ENCODE peak calls at places on chromosomes 2 and 18, in four cellular contexts. P, W, G and V are unnamed samples.
A peak's percentile ranks its signal among the peaks of the same experiment; 100 is the strongest.

GRCh38 chr18:36456622-36457021 is 159.1 kb downstream of the FHOD3 start:
- DNase-seq in G (no peak), P (no peak), W (no peak), V (no peak)

GRCh38 chr2:36074008-36074407 is 281.6 kb upstream of the CRIM1 start:
- DNase-seq in G (no peak), P (no peak), W (no peak), V (no peak)

GRCh38 chr2:96662360-96662759 is 19.8 kb downstream of the FER1L5 start:
- DNase-seq in P (no peak), W (no peak), G (no peak), V (no peak)

GRCh38 chr2:170822885-170823799 is 6.5 kb downstream of the GAD1 start:
- DNase-seq in W (no peak), G (peak; percentile 73), P (no peak), V (no peak)

GRCh38 chr2:54564439-54564838 is 108.3 kb downstream of the SPTBN1 start:
- DNase-seq in G (no peak), W (no peak), P (no peak), V (no peak)

GRCh38 chr2:129923265-129924141 is 56.0 kb upstream of the RAB6C start:
- DNase-seq in W (peak; percentile 43), P (peak; percentile 51), G (peak; percentile 39), V (peak; percentile 3)

GRCh38 chr2:1651131-1652066 is 92.9 kb downstream of the PXDN start:
- DNase-seq in P (peak; percentile 44), W (no peak), G (no peak), V (no peak)

GRCh38 chr18:63182861-63183260 is 136.7 kb downstream of the BCL2 start:
- DNase-seq in P (no peak), W (no peak), G (no peak), V (no peak)

GRCh38 chr2:126518206-126518605 is 137.8 kb upstream of the GYPC start:
- DNase-seq in P (no peak), W (no peak), G (no peak), V (no peak)

DNA sequence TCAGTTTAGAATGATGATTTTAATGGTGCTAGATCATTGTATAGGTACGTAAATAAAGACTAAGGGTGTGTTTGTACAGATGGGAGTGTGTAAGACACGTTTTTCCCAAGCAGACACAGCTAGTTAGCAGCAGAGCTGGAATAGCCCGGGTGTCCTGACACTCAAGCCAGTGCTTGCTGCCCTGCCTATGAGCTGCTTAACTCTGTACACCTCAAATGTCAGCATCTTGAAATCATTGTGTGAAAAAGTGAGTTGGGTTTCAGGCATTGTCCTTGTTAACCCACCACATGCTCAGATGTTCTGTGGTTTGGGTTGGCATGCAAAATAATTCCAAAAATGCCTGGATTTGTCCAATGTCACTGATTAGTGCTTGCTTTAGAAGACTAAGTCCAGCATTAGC is 13.0 kb upstream of the TET3 start:
- DNase-seq in W (no peak), G (no peak), P (no peak), V (no peak)
- H3K4me1 ChIP-seq in W (no peaks in the 10 kb centered on the region), G (peaks cover 20% of the 10 kb centered on the region), P (peaks cover 4% of the 10 kb centered on the region), V (peaks cover 44% of the 10 kb centered on the region)

GRCh38 chr2:198615972-198616371 is 811.6 kb downstream of the PLCL1 start:
- DNase-seq in W (peak; percentile 12), P (peak; percentile 47), G (no peak), V (no peak)
- H3K4me3 ChIP-seq in W (peak overlapping the region; percentile 59), P (no peak overlapping the region), G (no peak overlapping the region), V (no peak overlapping the region)

DNA sequence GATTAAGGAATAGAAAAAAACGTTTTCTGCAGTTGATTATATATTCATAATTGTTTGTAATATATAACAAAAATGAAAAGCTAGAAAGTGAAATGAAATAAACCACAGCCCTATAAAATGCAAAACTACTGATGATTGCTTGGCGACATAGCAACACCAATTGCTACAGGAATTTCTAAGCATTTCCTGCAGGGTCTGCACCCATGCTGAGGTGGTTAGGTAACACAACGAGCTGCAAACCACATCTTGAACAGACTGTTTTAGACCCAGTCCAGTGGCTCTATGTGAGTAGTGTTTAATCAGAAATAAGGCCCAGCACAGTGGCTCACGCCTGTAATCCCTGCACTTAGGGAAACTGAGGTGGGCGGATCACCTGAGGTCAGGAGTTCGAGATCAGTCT is 17.2 kb upstream of the UGT1A9 start:
- DNase-seq in P (no peak), W (no peak), G (no peak), V (no peak)
- H3K27ac ChIP-seq in P (no peak overlapping the region), W (no peak overlapping the region), G (no peak overlapping the region), V (no peak overlapping the region)

DNA sequence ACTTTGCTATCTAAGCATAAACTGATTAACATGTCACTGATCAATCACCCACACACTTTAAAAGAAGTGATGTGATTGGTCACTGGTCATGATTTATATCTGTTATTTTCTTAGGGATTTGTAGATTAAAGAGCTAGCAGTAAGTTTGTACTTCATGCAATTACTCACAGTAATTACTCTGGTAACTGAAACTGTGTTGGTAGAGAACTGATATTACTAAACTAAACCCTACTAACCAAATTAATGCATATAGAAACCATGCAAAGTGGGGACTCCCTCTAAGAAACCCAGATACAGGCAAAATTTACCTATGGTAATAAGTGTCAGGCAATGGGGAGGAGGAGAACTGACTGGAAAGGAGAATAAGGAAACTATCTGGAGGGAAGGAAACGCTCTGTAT is 44.8 kb upstream of the C2orf15 start:
- DNase-seq in G (no peak), W (no peak), P (no peak), V (no peak)
- H3K4me1 ChIP-seq in G (no peaks in the 10 kb centered on the region), W (no peaks in the 10 kb centered on the region), P (no peaks in the 10 kb centered on the region), V (no peaks in the 10 kb centered on the region)

GRCh38 chr2:241617431-241618154 is 19.4 kb downstream of the THAP4 start:
- DNase-seq in G (no peak), P (no peak), W (no peak), V (no peak)
- H3K4me3 ChIP-seq in G (no peak overlapping the region), P (no peak overlapping the region), W (no peak overlapping the region), V (peak overlapping the region; percentile 68)

GRCh38 chr18:46464926-46465655 is 191.9 kb downstream of the LOXHD1 start:
- DNase-seq in W (no peak), G (no peak), P (no peak), V (no peak)
- H3K27ac ChIP-seq in W (no peak overlapping the region), G (no peak overlapping the region), P (no peak overlapping the region), V (no peak overlapping the region)

DNA sequence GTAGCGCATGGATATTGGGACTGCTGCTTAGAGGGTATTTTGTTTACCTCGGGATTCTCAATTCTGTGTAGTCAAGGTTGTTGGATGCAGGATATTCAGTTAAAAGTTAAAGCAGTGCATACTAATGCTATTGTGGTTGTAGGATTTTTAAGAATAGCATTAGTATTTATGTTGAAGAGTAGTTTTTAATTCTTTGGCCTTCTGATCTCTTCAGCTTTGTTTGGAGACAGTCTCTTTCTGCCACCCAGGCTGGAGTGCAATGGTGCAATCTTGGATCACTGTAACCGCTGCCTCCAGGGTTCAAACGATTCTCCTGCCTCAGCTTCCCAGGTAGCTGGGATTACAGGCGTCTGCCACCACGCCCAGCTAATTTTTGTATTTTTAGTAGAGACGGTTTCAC is 1.5 kb downstream of the RHBDD1 start:
- DNase-seq in P (no peak), G (no peak), W (no peak), V (no peak)
- H3K4me1 ChIP-seq in P (no peaks in the 10 kb centered on the region), G (peaks cover 9% of the 10 kb centered on the region), W (peaks cover 6% of the 10 kb centered on the region), V (peaks cover 27% of the 10 kb centered on the region)

GRCh38 chr2:241008711-241009121 is 10.3 kb downstream of the SNED1 start:
- DNase-seq in P (no peak), G (no peak), W (no peak), V (no peak)

GRCh38 chr2:241009191-241009590 is 10.8 kb downstream of the SNED1 start:
- DNase-seq in P (no peak), W (no peak), G (no peak), V (no peak)

GRCh38 chr2:241011296-241011600 is 12.8 kb downstream of the SNED1 start:
- DNase-seq in P (no peak), W (no peak), G (no peak), V (no peak)

GRCh38 chr2:241010531-241011295 is 12.3 kb downstream of the SNED1 start:
- DNase-seq in P (no peak), G (no peak), W (no peak), V (no peak)

DNA sequence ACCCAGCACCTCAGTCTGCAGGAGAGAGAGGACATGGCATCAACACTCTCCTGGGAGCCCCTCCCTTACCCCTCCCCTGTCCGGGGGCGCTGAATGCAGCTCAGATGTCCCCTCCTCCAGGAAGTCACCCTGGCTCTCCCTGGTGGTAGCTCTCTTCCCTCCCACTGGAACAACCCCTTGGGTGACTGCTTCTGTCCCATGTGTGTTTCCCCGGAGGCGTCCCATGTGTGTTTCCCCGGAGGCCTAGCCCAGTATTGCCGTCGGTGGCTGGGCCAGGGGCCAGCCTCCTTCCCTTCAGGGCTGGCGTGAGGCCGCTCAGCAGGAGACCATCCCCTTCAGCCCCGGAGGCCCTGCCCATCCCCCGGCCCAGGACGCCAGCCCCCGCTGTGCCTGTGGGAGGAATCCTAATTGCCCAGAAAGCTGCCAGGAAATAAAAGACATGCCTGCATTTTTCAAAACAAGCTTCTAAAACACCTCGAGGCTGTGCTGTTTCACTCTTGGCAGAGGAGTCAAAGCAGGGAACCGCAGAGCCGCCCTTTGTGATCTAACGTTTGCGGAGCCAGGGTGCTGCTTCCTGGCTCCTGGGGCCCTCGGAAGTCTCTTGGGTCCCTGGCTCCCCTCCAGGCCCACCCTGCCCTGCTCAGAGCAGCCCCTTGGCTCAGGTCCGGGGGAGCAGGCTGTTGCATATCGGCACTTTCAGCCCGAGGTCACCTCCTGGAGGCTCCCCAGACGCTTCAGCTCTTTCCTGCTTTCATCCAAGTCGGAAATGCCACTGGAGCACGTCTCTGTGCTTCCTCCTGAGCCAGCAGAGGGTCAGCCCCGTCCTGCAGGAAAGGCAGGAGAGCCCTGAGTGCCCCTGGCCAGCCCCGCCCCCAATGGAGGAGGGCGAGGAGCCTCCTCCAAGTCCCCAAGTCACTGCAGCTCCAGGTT is 11.4 kb downstream of the SNED1 start:
- DNase-seq in W (peak; percentile 53), G (no peak), P (peak; percentile 89), V (peak; percentile 70)
- H3K4me3 ChIP-seq in W (peak overlapping the region; percentile 57), G (no peak overlapping the region), P (peak overlapping the region; percentile 31), V (peak overlapping the region; percentile 51)

DNA sequence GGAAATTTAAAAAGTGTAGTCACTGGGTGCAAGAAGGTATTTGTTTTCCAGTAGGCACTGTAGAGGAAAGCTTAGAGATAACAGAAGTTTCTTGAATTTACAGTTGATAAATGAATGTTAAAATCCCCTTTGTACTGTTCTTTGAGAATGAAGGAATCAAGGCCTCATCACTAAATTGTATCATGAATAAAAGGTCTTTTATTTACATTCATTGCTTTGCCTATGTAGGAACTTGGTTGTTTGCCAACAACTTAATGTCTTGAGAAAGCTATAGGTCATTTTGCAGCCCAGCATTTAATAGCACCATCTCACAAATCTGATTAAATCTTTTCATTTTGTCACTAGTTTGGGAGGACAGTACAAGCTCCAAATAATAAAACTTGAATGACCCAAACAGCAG is 213.9 kb upstream of the ITGA4 start:
- DNase-seq in W (no peak), P (no peak), G (no peak), V (no peak)
- H3K27ac ChIP-seq in W (no peak overlapping the region), P (no peak overlapping the region), G (no peak overlapping the region), V (no peak overlapping the region)